ENCODE peak calls at places on chromosomes 2 and 18, in ten cellular contexts. One of them, this sample, is unnamed. For H3K36me3, the result is how much of the 10 kb centered on the place peaks cover.

GRCh38 chr2:28368417-28368798 is 24.2 kb upstream of the FOSL2 start:
- DNase-seq in endothelial cell of umbilical vein: no peak
- DNase-seq in stomach: no peak
- DNase-seq in lower lobe of right lung: no peak
- DNase-seq in BE2C: no peak
- DNase-seq in brain microvascular endothelial cell: no peak
- DNase-seq in testis: no peak
- DNase-seq in uterus: no peak
- DNase-seq in BJ: no peak
- DNase-seq in OCI-LY7: no peak
- DNase-seq in this sample: no peak

GRCh38 chr18:41323044-41323443 is 632.0 kb upstream of the PIK3C3 start:
- DNase-seq in endothelial cell of umbilical vein: peak
- DNase-seq in stomach: no peak
- DNase-seq in lower lobe of right lung: no peak
- DNase-seq in BE2C: no peak
- DNase-seq in brain microvascular endothelial cell: no peak
- DNase-seq in testis: no peak
- DNase-seq in uterus: no peak
- DNase-seq in BJ: no peak
- DNase-seq in OCI-LY7: no peak
- DNase-seq in this sample: no peak

GRCh38 chr2:72028996-72029395 is 118.7 kb downstream of the CYP26B1 start:
- DNase-seq in endothelial cell of umbilical vein: no peak
- DNase-seq in stomach: peak
- DNase-seq in lower lobe of right lung: no peak
- DNase-seq in BE2C: no peak
- DNase-seq in brain microvascular endothelial cell: no peak
- DNase-seq in testis: no peak
- DNase-seq in uterus: no peak
- DNase-seq in BJ: no peak
- DNase-seq in OCI-LY7: no peak
- DNase-seq in this sample: no peak

GRCh38 chr2:328761-329160 is 40.9 kb upstream of the ALKAL2 start:
- DNase-seq in endothelial cell of umbilical vein: no peak
- DNase-seq in stomach: no peak
- DNase-seq in lower lobe of right lung: no peak
- DNase-seq in BE2C: no peak
- DNase-seq in brain microvascular endothelial cell: peak
- DNase-seq in testis: no peak
- DNase-seq in uterus: no peak
- DNase-seq in BJ: no peak
- DNase-seq in OCI-LY7: no peak
- DNase-seq in this sample: no peak

GRCh38 chr2:127421116-127421800 is 3.0 kb downstream of the PROC start:
- DNase-seq in endothelial cell of umbilical vein: no peak
- DNase-seq in stomach: peak
- DNase-seq in lower lobe of right lung: no peak
- DNase-seq in BE2C: no peak
- DNase-seq in brain microvascular endothelial cell: no peak
- DNase-seq in testis: peak
- DNase-seq in uterus: no peak
- DNase-seq in BJ: no peak
- DNase-seq in OCI-LY7: no peak
- DNase-seq in this sample: no peak

GRCh38 chr2:100629309-100629708 is 66.5 kb downstream of the PDCL3 start:
- DNase-seq in endothelial cell of umbilical vein: no peak
- DNase-seq in stomach: no peak
- DNase-seq in lower lobe of right lung: no peak
- DNase-seq in BE2C: no peak
- DNase-seq in brain microvascular endothelial cell: no peak
- DNase-seq in testis: no peak
- DNase-seq in uterus: no peak
- DNase-seq in BJ: no peak
- DNase-seq in OCI-LY7: no peak
- DNase-seq in this sample: no peak

GRCh38 chr2:197405582-197405981 is 29.2 kb downstream of the SF3B1 start:
- DNase-seq in endothelial cell of umbilical vein: no peak
- DNase-seq in stomach: no peak
- DNase-seq in lower lobe of right lung: no peak
- DNase-seq in BE2C: no peak
- DNase-seq in brain microvascular endothelial cell: no peak
- DNase-seq in testis: no peak
- DNase-seq in uterus: no peak
- DNase-seq in BJ: no peak
- DNase-seq in OCI-LY7: no peak
- DNase-seq in this sample: no peak

GRCh38 chr2:204967199-204967995 is 422.1 kb downstream of the PARD3B start:
- DNase-seq in endothelial cell of umbilical vein: peak
- DNase-seq in stomach: no peak
- DNase-seq in lower lobe of right lung: no peak
- DNase-seq in BE2C: peak
- DNase-seq in brain microvascular endothelial cell: no peak
- DNase-seq in testis: no peak
- DNase-seq in uterus: no peak
- DNase-seq in BJ: no peak
- DNase-seq in OCI-LY7: no peak
- DNase-seq in this sample: no peak

GRCh38 chr2:129713337-129713736 is 266.1 kb upstream of the RAB6C start:
- DNase-seq in endothelial cell of umbilical vein: no peak
- DNase-seq in stomach: no peak
- DNase-seq in lower lobe of right lung: no peak
- DNase-seq in BE2C: no peak
- DNase-seq in brain microvascular endothelial cell: no peak
- DNase-seq in testis: no peak
- DNase-seq in uterus: no peak
- DNase-seq in BJ: no peak
- DNase-seq in OCI-LY7: no peak
- DNase-seq in this sample: no peak

GRCh38 chr2:172380436-172381274 is 46.7 kb upstream of the ITGA6 start:
- DNase-seq in endothelial cell of umbilical vein: peak
- DNase-seq in stomach: no peak
- DNase-seq in lower lobe of right lung: no peak
- DNase-seq in BE2C: no peak
- DNase-seq in brain microvascular endothelial cell: no peak
- DNase-seq in testis: no peak
- DNase-seq in uterus: no peak
- DNase-seq in BJ: no peak
- DNase-seq in OCI-LY7: no peak
- DNase-seq in this sample: no peak

GRCh38 chr2:70448041-70448440 is 105.6 kb downstream of the TGFA start:
- DNase-seq in endothelial cell of umbilical vein: peak
- DNase-seq in stomach: no peak
- DNase-seq in lower lobe of right lung: no peak
- DNase-seq in BE2C: no peak
- DNase-seq in brain microvascular endothelial cell: no peak
- DNase-seq in testis: no peak
- DNase-seq in uterus: no peak
- DNase-seq in BJ: no peak
- DNase-seq in OCI-LY7: no peak
- DNase-seq in this sample: no peak

GRCh38 chr2:226445216-226445861 is 354.3 kb downstream of the IRS1 start:
- DNase-seq in endothelial cell of umbilical vein: no peak
- DNase-seq in stomach: no peak
- DNase-seq in lower lobe of right lung: no peak
- DNase-seq in BE2C: no peak
- DNase-seq in brain microvascular endothelial cell: no peak
- DNase-seq in testis: no peak
- DNase-seq in uterus: no peak
- DNase-seq in BJ: no peak
- DNase-seq in OCI-LY7: no peak
- DNase-seq in this sample: no peak

GRCh38 chr2:100470898-100471514 is 724 bp downstream of the NMS start:
- DNase-seq in endothelial cell of umbilical vein: no peak
- DNase-seq in stomach: no peak
- DNase-seq in lower lobe of right lung: no peak
- DNase-seq in BE2C: no peak
- DNase-seq in brain microvascular endothelial cell: peak
- DNase-seq in testis: peak
- DNase-seq in uterus: no peak
- DNase-seq in BJ: no peak
- DNase-seq in OCI-LY7: no peak
- DNase-seq in this sample: no peak

GRCh38 chr2:218168635-218169462 is 2.1 kb upstream of the CXCR1 start:
- DNase-seq in endothelial cell of umbilical vein: peak
- DNase-seq in stomach: peak
- DNase-seq in lower lobe of right lung: peak
- DNase-seq in BE2C: peak
- DNase-seq in brain microvascular endothelial cell: peak
- DNase-seq in testis: peak
- DNase-seq in uterus: peak
- DNase-seq in BJ: no peak
- DNase-seq in OCI-LY7: peak
- DNase-seq in this sample: no peak

GRCh38 chr18:3468066-3468705 is 18.2 kb downstream of the TGIF1 start:
- DNase-seq in endothelial cell of umbilical vein: no peak
- DNase-seq in stomach: no peak
- DNase-seq in lower lobe of right lung: no peak
- DNase-seq in BE2C: no peak
- DNase-seq in brain microvascular endothelial cell: no peak
- DNase-seq in testis: no peak
- DNase-seq in uterus: no peak
- DNase-seq in BJ: no peak
- DNase-seq in OCI-LY7: no peak
- DNase-seq in this sample: no peak

GRCh38 chr2:178496049-178496448 is 15.8 kb downstream of the PLEKHA3 start:
- DNase-seq in endothelial cell of umbilical vein: no peak
- DNase-seq in stomach: no peak
- DNase-seq in lower lobe of right lung: no peak
- DNase-seq in BE2C: no peak
- DNase-seq in brain microvascular endothelial cell: no peak
- DNase-seq in testis: no peak
- DNase-seq in uterus: no peak
- DNase-seq in BJ: no peak
- DNase-seq in OCI-LY7: no peak
- DNase-seq in this sample: no peak

DNA sequence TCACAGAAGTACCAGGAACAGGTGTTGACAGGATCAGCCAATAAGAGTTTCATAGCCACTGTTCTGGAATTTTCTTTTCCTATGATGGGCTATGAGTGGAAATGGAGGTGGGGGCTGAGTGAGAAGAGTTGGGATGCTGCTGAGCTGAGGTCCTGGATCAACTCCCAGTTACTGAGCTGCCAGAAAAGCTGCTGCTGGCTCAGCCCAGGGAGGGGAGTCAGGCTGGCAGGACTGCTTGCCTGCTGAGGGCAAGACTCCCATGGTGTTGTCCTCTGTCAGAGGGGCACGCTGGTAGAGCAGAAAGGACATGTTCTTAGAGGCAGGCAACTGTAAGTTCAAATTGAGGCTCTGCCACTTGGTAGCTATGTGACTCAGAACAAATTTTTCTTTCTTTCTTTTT is 11.8 kb downstream of the TPGS2 start:
- DNase-seq in endothelial cell of umbilical vein: no peak
- DNase-seq in stomach: no peak
- DNase-seq in lower lobe of right lung: no peak
- DNase-seq in BE2C: no peak
- DNase-seq in brain microvascular endothelial cell: no peak
- DNase-seq in testis: no peak
- DNase-seq in uterus: no peak
- DNase-seq in BJ: no peak
- DNase-seq in OCI-LY7: no peak
- DNase-seq in this sample: no peak
- H3K36me3 ChIP-seq in endothelial cell of umbilical vein: under half
- H3K36me3 ChIP-seq in stomach: under half
- H3K36me3 ChIP-seq in lower lobe of right lung: under half
- H3K36me3 ChIP-seq in BE2C: under half
- H3K36me3 ChIP-seq in brain microvascular endothelial cell: under half
- H3K36me3 ChIP-seq in testis: under half
- H3K36me3 ChIP-seq in uterus: under half
- H3K36me3 ChIP-seq in BJ: under half
- H3K36me3 ChIP-seq in OCI-LY7: under half
- H3K36me3 ChIP-seq in this sample: under half

GRCh38 chr18:10032331-10032979 is 118.6 kb downstream of the VAPA start:
- DNase-seq in endothelial cell of umbilical vein: peak
- DNase-seq in stomach: peak
- DNase-seq in lower lobe of right lung: no peak
- DNase-seq in BE2C: no peak
- DNase-seq in brain microvascular endothelial cell: no peak
- DNase-seq in testis: peak
- DNase-seq in uterus: peak
- DNase-seq in BJ: no peak
- DNase-seq in OCI-LY7: no peak
- DNase-seq in this sample: no peak
- TF ChIP-seq CTCF in endothelial cell of umbilical vein: peak
- TF ChIP-seq CTCF in stomach: no peak
- TF ChIP-seq CTCF in lower lobe of right lung: peak
- TF ChIP-seq CTCF in BE2C: no peak
- TF ChIP-seq CTCF in brain microvascular endothelial cell: peak
- TF ChIP-seq CTCF in testis: no peak
- TF ChIP-seq CTCF in uterus: peak
- TF ChIP-seq CTCF in BJ: no peak
- TF ChIP-seq CTCF in OCI-LY7: peak
- TF ChIP-seq CTCF in this sample: peak

GRCh38 chr2:61493523-61493942 is 22.6 kb upstream of the USP34 start:
- DNase-seq in endothelial cell of umbilical vein: peak
- DNase-seq in stomach: no peak
- DNase-seq in lower lobe of right lung: no peak
- DNase-seq in BE2C: no peak
- DNase-seq in brain microvascular endothelial cell: peak
- DNase-seq in testis: no peak
- DNase-seq in uterus: no peak
- DNase-seq in BJ: no peak
- DNase-seq in OCI-LY7: peak
- DNase-seq in this sample: no peak

DNA sequence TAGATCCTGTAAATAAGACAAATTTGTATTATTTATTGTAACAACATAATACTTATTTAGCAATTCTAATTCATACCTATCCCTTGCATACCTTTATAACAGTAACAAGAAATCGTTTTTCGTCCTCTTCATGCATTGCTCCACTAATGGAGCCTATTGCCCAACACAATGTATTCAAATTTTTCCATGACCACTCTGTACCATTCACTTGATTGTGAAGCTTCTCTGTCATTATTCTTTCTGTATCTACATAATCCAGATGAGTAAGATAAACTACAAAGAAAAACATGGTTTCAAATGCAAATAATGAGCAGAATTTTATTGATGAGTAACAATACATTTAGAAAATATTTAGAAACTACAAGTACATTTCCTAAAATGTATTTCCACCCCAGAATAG is 21.6 kb upstream of the USP34 start:
- DNase-seq in endothelial cell of umbilical vein: no peak
- DNase-seq in stomach: no peak
- DNase-seq in lower lobe of right lung: no peak
- DNase-seq in BE2C: no peak
- DNase-seq in brain microvascular endothelial cell: no peak
- DNase-seq in testis: no peak
- DNase-seq in uterus: no peak
- DNase-seq in BJ: no peak
- DNase-seq in OCI-LY7: no peak
- DNase-seq in this sample: no peak
- H3K36me3 ChIP-seq in endothelial cell of umbilical vein: under half
- H3K36me3 ChIP-seq in stomach: half or more
- H3K36me3 ChIP-seq in lower lobe of right lung: half or more
- H3K36me3 ChIP-seq in BE2C: half or more
- H3K36me3 ChIP-seq in brain microvascular endothelial cell: half or more
- H3K36me3 ChIP-seq in testis: under half
- H3K36me3 ChIP-seq in uterus: under half
- H3K36me3 ChIP-seq in BJ: under half
- H3K36me3 ChIP-seq in OCI-LY7: half or more
- H3K36me3 ChIP-seq in this sample: under half

DNA sequence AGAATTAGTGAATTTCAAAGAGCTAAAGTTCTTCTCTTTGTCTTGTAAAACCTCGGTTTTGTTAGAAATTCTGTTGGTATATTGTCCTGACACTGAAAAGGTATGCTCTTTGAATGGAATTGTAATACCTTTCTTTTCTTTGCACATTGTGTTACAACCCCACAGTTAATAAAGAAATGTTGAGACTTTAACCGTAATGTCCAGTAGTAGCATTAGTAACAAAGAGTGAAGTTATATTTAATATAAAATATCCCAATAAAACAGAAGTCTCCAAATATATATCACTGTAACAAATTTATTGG is 69.8 kb downstream of the EHBP1 start:
- DNase-seq in endothelial cell of umbilical vein: no peak
- DNase-seq in stomach: no peak
- DNase-seq in lower lobe of right lung: no peak
- DNase-seq in BE2C: no peak
- DNase-seq in brain microvascular endothelial cell: no peak
- DNase-seq in testis: no peak
- DNase-seq in uterus: no peak
- DNase-seq in BJ: no peak
- DNase-seq in OCI-LY7: no peak
- DNase-seq in this sample: no peak
- TF ChIP-seq CTCF in endothelial cell of umbilical vein: no peak
- TF ChIP-seq CTCF in stomach: no peak
- TF ChIP-seq CTCF in lower lobe of right lung: no peak
- TF ChIP-seq CTCF in BE2C: no peak
- TF ChIP-seq CTCF in brain microvascular endothelial cell: no peak
- TF ChIP-seq CTCF in testis: no peak
- TF ChIP-seq CTCF in uterus: no peak
- TF ChIP-seq CTCF in BJ: no peak
- TF ChIP-seq CTCF in OCI-LY7: peak
- TF ChIP-seq CTCF in this sample: no peak